ENCODE peak calls at places on chromosomes 13 and 19, in four cellular contexts. One of them, this sample, is unnamed.

GRCh38 chr19:16615788-16616187 is 12.2 kb downstream of the MED26 start:
- DNase-seq in astrocyte of the hippocampus: no peak
- DNase-seq in Kasumi-1: no peak
- DNase-seq in WTC11: no peak
- DNase-seq in this sample: no peak

GRCh38 chr19:46601318-46602224 is at the start of gene CALM3:
- DNase-seq in WTC11: no peak
- DNase-seq in astrocyte of the hippocampus: no peak
- DNase-seq in Kasumi-1: peak
- DNase-seq in this sample: no peak

GRCh38 chr19:45321848-45322247 is 827 bp downstream of the CKM start:
- DNase-seq in WTC11: no peak
- DNase-seq in astrocyte of the hippocampus: no peak
- DNase-seq in Kasumi-1: no peak
- DNase-seq in this sample: no peak

GRCh38 chr13:99162962-99163361 is 37.7 kb upstream of the UBAC2 start:
- DNase-seq in astrocyte of the hippocampus: no peak
- DNase-seq in Kasumi-1: no peak
- DNase-seq in WTC11: no peak
- DNase-seq in this sample: no peak

GRCh38 chr13:111006508-111007031 is 91.7 kb upstream of the ANKRD10 start:
- DNase-seq in Kasumi-1: no peak
- DNase-seq in astrocyte of the hippocampus: peak
- DNase-seq in WTC11: no peak
- DNase-seq in this sample: no peak

GRCh38 chr19:48182434-48182833 is 12.0 kb downstream of the ZSWIM9 start:
- DNase-seq in Kasumi-1: no peak
- DNase-seq in WTC11: peak
- DNase-seq in astrocyte of the hippocampus: no peak
- DNase-seq in this sample: no peak

GRCh38 chr19:58304255-58304654 is 922 bp upstream of the ERVK3-1 start:
- DNase-seq in astrocyte of the hippocampus: no peak
- DNase-seq in WTC11: no peak
- DNase-seq in Kasumi-1: no peak
- DNase-seq in this sample: no peak

GRCh38 chr13:30567072-30567471 is 50.6 kb upstream of the USPL1 start:
- DNase-seq in WTC11: no peak
- DNase-seq in astrocyte of the hippocampus: peak
- DNase-seq in Kasumi-1: no peak
- DNase-seq in this sample: no peak

GRCh38 chr19:10295305-10295846 is 5.6 kb downstream of the ICAM5 start:
- DNase-seq in Kasumi-1: no peak
- DNase-seq in WTC11: peak
- DNase-seq in astrocyte of the hippocampus: peak
- DNase-seq in this sample: no peak

GRCh38 chr19:2149980-2150793 is 1.2 kb downstream of the AP3D1 start:
- DNase-seq in Kasumi-1: no peak
- DNase-seq in astrocyte of the hippocampus: peak
- DNase-seq in WTC11: no peak
- DNase-seq in this sample: no peak

GRCh38 chr19:18294467-18294864 is 13.0 kb upstream of the JUND start:
- DNase-seq in astrocyte of the hippocampus: peak
- DNase-seq in WTC11: peak
- DNase-seq in Kasumi-1: no peak
- DNase-seq in this sample: peak

GRCh38 chr19:55703790-55704215 is 28.8 kb downstream of the EPN1 start:
- DNase-seq in Kasumi-1: no peak
- DNase-seq in WTC11: peak
- DNase-seq in astrocyte of the hippocampus: peak
- DNase-seq in this sample: peak

GRCh38 chr19:2189880-2190279 is 26.1 kb downstream of the DOT1L start:
- DNase-seq in WTC11: no peak
- DNase-seq in Kasumi-1: no peak
- DNase-seq in astrocyte of the hippocampus: no peak
- DNase-seq in this sample: no peak

GRCh38 chr13:26458196-26458734 is 99.2 kb upstream of the WASF3 start:
- DNase-seq in WTC11: no peak
- DNase-seq in astrocyte of the hippocampus: no peak
- DNase-seq in Kasumi-1: no peak
- DNase-seq in this sample: no peak

GRCh38 chr13:51913421-51914136 is 51.8 kb downstream of the CCDC70 start:
- DNase-seq in WTC11: peak
- DNase-seq in astrocyte of the hippocampus: no peak
- DNase-seq in Kasumi-1: no peak
- DNase-seq in this sample: peak

GRCh38 chr13:42703740-42704139 is 77.6 kb upstream of the FAM216B start:
- DNase-seq in WTC11: no peak
- DNase-seq in astrocyte of the hippocampus: no peak
- DNase-seq in Kasumi-1: no peak
- DNase-seq in this sample: no peak

GRCh38 chr13:21812192-21812626 is 141.3 kb downstream of the FGF9 start:
- DNase-seq in WTC11: no peak
- DNase-seq in astrocyte of the hippocampus: peak
- DNase-seq in Kasumi-1: no peak
- DNase-seq in this sample: no peak

GRCh38 chr19:44582581-44583265 is 30.6 kb upstream of the IGSF23 start:
- DNase-seq in astrocyte of the hippocampus: no peak
- DNase-seq in Kasumi-1: peak
- DNase-seq in WTC11: peak
- DNase-seq in this sample: peak

This sample was measured in BE2C.